ENCODE peak calls at places on chromosomes 6 and 20, in six cellular contexts. N, V, F, S, B and A are unnamed samples.

GRCh38 chr20:47318596-47319516 is 37.6 kb downstream of the ZMYND8 start:
- DNase-seq in S (no peak), F (peak), V (peak), N (no peak), B (peak), A (peak)

GRCh38 chr6:75334266-75335040 is 49.9 kb upstream of the TMEM30A start:
- DNase-seq in V (peak), N (no peak), B (no peak), S (no peak), F (no peak), A (peak)

GRCh38 chr6:84651583-84651982 is 112.8 kb downstream of the TBX18 start:
- DNase-seq in S (no peak), B (no peak), N (no peak), V (no peak), F (no peak), A (no peak)

GRCh38 chr6:139883776-139884175 is 509.3 kb upstream of the CITED2 start:
- DNase-seq in N (no peak), F (no peak), B (no peak), S (no peak), V (no peak), A (no peak)

GRCh38 chr6:167324111-167324510 is 775 bp upstream of the TTLL2 start:
- DNase-seq in B (no peak), V (no peak), N (no peak), F (no peak), S (no peak), A (no peak)

GRCh38 chr6:106097368-106098231 is 11.5 kb downstream of the PRDM1 start:
- DNase-seq in F (no peak), S (peak), B (no peak), V (no peak), N (peak), A (no peak)

GRCh38 chr20:22763257-22763906 is 179.0 kb upstream of the FOXA2 start:
- DNase-seq in B (peak), V (no peak), F (no peak), N (no peak), S (no peak), A (no peak)

GRCh38 chr20:35461620-35462019 is 6.2 kb downstream of the CEP250 start:
- DNase-seq in N (no peak), V (no peak), B (no peak), S (no peak), F (no peak), A (no peak)

GRCh38 chr20:5642155-5642981 is 107.8 kb upstream of the SHLD1 start:
- DNase-seq in N (no peak), F (peak), B (no peak), S (no peak), V (no peak), A (no peak)

GRCh38 chr6:134675110-134676038 is 274.5 kb downstream of the ALDH8A1 start:
- DNase-seq in B (no peak), N (no peak), V (no peak), S (no peak), F (no peak), A (no peak)

GRCh38 chr6:1082040-1082935 is 229.6 kb upstream of the FOXQ1 start:
- DNase-seq in F (no peak), B (no peak), S (no peak), V (no peak), N (no peak), A (no peak)

GRCh38 chr6:39226606-39227300 is 2.5 kb downstream of the KCNK5 start:
- DNase-seq in N (no peak), B (no peak), S (no peak), F (no peak), V (no peak), A (no peak)

GRCh38 chr6:165770430-165771082 is 107.5 kb upstream of the PDE10A start:
- DNase-seq in N (no peak), V (peak), B (no peak), S (no peak), F (no peak), A (no peak)

GRCh38 chr6:161327360-161327953 is 53.6 kb upstream of the AGPAT4 start:
- DNase-seq in B (no peak), N (no peak), F (no peak), V (no peak), S (no peak), A (no peak)

GRCh38 chr6:163579880-163580295 is 165.4 kb downstream of the QKI start:
- DNase-seq in N (no peak), S (no peak), B (no peak), V (no peak), F (peak), A (no peak)

GRCh38 chr6:79586548-79586947 is 44.6 kb upstream of the SH3BGRL2 start:
- DNase-seq in B (no peak), V (no peak), S (no peak), N (no peak), F (no peak), A (no peak)

GRCh38 chr6:41372526-41373366 is 37.3 kb downstream of the NCR2 start:
- DNase-seq in V (peak), F (no peak), S (peak), B (no peak), N (peak), A (peak)

GRCh38 chr20:51021067-51022025 is 1.6 kb downstream of the KCNG1 start:
- DNase-seq in N (no peak), B (no peak), F (no peak), S (no peak), V (no peak), A (no peak)

GRCh38 chr20:58614984-58615760 is 35.9 kb upstream of the STX16 start:
- DNase-seq in V (no peak), B (no peak), N (no peak), S (no peak), F (no peak), A (no peak)

GRCh38 chr20:48407710-48408109 is 420.1 kb downstream of the PREX1 start:
- DNase-seq in N (no peak), B (no peak), V (no peak), F (no peak), S (no peak), A (no peak)

GRCh38 chr20:48406462-48407235 is 421.1 kb downstream of the PREX1 start:
- DNase-seq in N (no peak), F (no peak), B (no peak), V (no peak), S (no peak), A (no peak)

GRCh38 chr20:48405909-48406308 is 421.9 kb downstream of the PREX1 start:
- DNase-seq in B (no peak), N (no peak), S (no peak), F (no peak), V (peak), A (no peak)

GRCh38 chr20:48403362-48403761 is 424.4 kb downstream of the PREX1 start:
- DNase-seq in S (no peak), V (no peak), F (no peak), N (no peak), B (no peak), A (no peak)

GRCh38 chr20:48404598-48404997 is 423.2 kb downstream of the PREX1 start:
- DNase-seq in S (peak), N (peak), B (no peak), F (no peak), V (no peak), A (no peak)
- TF ChIP-seq CTCF in S (no peak), N (peak), B (peak), F (no peak), V (no peak), A (no peak)

GRCh38 chr20:60224914-60225313 is 266.7 kb downstream of the CDH26 start:
- DNase-seq in V (peak), B (no peak), F (no peak), N (no peak), S (no peak), A (peak)
- TF ChIP-seq CTCF in V (peak), B (no peak), F (no peak), N (peak), S (peak), A (peak)

GRCh38 chr6:125124250-125124777 is 29.3 kb upstream of the TPD52L1 start:
- DNase-seq in V (no peak), S (no peak), F (no peak), B (no peak), N (no peak), A (no peak)
- TF ChIP-seq CTCF in V (no peak), S (no peak), F (no peak), B (no peak), N (no peak), A (no peak)

DNA sequence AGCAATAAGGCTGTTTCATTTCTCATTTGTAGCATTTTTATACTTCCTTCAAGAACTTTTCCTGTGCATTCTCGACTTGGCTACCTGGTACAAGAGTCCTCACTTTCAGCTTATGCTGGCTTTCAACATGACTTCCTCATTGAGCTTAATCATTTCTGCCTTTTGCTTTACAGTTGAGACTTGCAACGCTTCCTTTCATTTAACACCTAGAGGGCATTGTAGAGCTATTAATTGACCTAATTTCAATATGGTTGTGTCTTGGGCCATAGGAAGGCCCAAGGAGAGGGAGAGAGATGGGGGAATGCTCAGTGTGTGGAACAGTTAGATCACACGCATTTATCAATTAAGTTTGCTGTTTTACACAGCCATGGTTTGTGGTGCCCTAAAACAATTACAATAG is 37.2 kb downstream of the SLC22A2 start:
- DNase-seq in F (no peak), B (no peak), N (no peak), S (no peak), V (no peak), A (no peak)
- TF ChIP-seq CTCF in F (peak), B (no peak), N (peak), S (no peak), V (no peak), A (no peak)

GRCh38 chr6:30841644-30842504 is 42.4 kb upstream of the DDR1 start:
- DNase-seq in S (no peak), B (no peak), V (no peak), F (no peak), N (no peak), A (no peak)

GRCh38 chr6:30843611-30843998 is 40.7 kb upstream of the DDR1 start:
- DNase-seq in V (no peak), B (no peak), N (no peak), F (no peak), S (no peak), A (no peak)

GRCh38 chr6:30845183-30845582 is 39.1 kb upstream of the DDR1 start:
- DNase-seq in S (no peak), F (no peak), B (no peak), V (peak), N (no peak), A (no peak)

GRCh38 chr6:30842754-30843610 is 41.3 kb upstream of the DDR1 start:
- DNase-seq in S (no peak), F (no peak), N (no peak), B (no peak), V (no peak), A (no peak)

GRCh38 chr6:30844118-30844535 is 40.2 kb upstream of the DDR1 start:
- DNase-seq in V (peak), S (no peak), N (no peak), F (no peak), B (no peak), A (no peak)
- TF ChIP-seq CTCF in V (no peak), S (no peak), N (no peak), F (no peak), B (no peak), A (no peak)

DNA sequence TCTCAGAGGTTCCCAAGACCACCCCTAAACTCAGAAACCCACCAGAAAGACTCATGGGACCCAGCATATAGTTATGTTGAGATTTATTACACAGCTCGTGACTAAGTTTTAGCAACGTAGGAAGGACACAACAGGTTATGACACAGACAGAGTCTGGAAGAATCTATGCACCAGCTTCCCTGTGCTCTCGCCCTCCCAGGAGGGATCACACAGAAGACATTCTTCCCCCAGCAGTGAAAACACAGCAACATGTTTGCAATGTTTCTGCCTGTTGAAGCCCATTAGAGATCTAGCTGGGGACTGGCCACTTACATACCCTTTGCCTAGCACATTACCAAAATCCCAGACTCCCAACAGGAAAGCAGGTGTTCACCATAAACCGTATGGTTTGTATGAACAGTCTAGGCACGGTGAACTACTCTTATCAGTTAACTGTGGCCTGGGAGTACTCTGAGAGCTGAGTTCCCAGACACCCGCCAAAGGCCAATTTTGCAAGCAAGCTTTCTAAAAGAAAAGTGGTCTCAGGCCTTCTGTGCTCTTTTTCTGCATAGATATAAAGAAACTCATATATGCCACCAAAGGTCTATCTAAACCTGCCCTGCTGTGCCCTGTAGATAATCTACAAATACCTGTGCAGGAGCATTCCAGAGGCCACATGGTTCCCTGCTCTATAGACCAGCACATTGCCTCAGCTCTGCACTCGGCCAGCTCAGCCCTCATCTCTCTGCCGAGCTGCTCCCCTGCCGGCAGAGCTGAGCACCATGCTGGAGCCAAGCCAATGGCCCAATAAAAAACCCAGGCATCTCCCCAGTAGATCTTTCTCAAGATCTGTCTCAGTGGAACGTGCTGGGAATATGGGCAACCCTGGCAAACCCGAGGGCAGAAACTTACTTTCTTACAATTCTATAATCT is 69.6 kb upstream of the SMIM28 start:
- DNase-seq in F (no peak), B (peak), N (no peak), S (no peak), V (no peak), A (no peak)
- TF ChIP-seq CTCF in F (no peak), B (no peak), N (no peak), S (no peak), V (no peak), A (no peak)

GRCh38 chr20:32510601-32511357 is 74.4 kb downstream of the NOL4L start:
- DNase-seq in V (no peak), B (no peak), F (no peak), S (peak), N (no peak), A (peak)

GRCh38 chr20:32508775-32509119 is 76.4 kb downstream of the NOL4L start:
- DNase-seq in V (no peak), B (no peak), S (no peak), N (no peak), F (no peak), A (no peak)

GRCh38 chr20:32507998-32508774 is 76.9 kb downstream of the NOL4L start:
- DNase-seq in V (no peak), S (no peak), F (no peak), N (no peak), B (no peak), A (no peak)

GRCh38 chr20:32510120-32510600 is 75.0 kb downstream of the NOL4L start:
- DNase-seq in V (no peak), B (no peak), S (no peak), N (no peak), F (no peak), A (no peak)

GRCh38 chr20:32509639-32510066 is 75.5 kb downstream of the NOL4L start:
- DNase-seq in S (no peak), V (no peak), F (no peak), B (no peak), N (no peak), A (no peak)
- TF ChIP-seq CTCF in S (peak), V (no peak), F (no peak), B (no peak), N (no peak), A (no peak)